ENCODE peak calls at places on chromosomes 12 and 14, in six cellular contexts. G is nephron progenitor cell, A is colonic mucosa, P is T-cell, V is heart left ventricle, B is iPS-NIHi11. W is an unnamed sample.

GRCh38 chr12:11669348-11669747 is 19.9 kb downstream of the ETV6 start:
- DNase-seq in B (no peak), P (no peak), G (no peak), A (no peak), V (no peak), W (no peak)

GRCh38 chr14:74438351-74438915 is 12.4 kb upstream of the SYNDIG1L start:
- DNase-seq in A (no peak), G (no peak), V (no peak), B (peak), P (no peak), W (no peak)

GRCh38 chr12:46366771-46367170 is 5.8 kb downstream of the SLC38A2 start:
- DNase-seq in B (no peak), P (no peak), A (no peak), V (no peak), G (no peak), W (no peak)

GRCh38 chr14:100375273-100375962 is 52.3 kb downstream of the SLC25A47 start:
- DNase-seq in V (peak), G (peak), B (no peak), P (peak), A (peak), W (peak)

GRCh38 chr14:53515264-53515663 is 362.1 kb upstream of the DDHD1 start:
- DNase-seq in G (no peak), A (no peak), P (no peak), V (no peak), B (no peak), W (no peak)

GRCh38 chr12:28050606-28051005 is 78.1 kb upstream of the PTHLH start:
- DNase-seq in B (no peak), G (no peak), A (no peak), V (no peak), P (no peak), W (no peak)

GRCh38 chr12:28937196-28937595 is 211.9 kb upstream of the FAR2 start:
- DNase-seq in A (no peak), G (no peak), P (no peak), V (no peak), B (peak), W (peak)

GRCh38 chr12:68176252-68176651 is 16.7 kb upstream of the IFNG start:
- DNase-seq in P (no peak), B (no peak), G (no peak), V (no peak), A (no peak), W (no peak)

GRCh38 chr12:120481022-120481767 is 11.6 kb upstream of the SRSF9 start:
- DNase-seq in A (no peak), V (no peak), P (no peak), B (no peak), G (no peak), W (no peak)

GRCh38 chr12:77104792-77105191 is 39.4 kb upstream of the E2F7 start:
- DNase-seq in P (no peak), B (no peak), G (no peak), V (no peak), A (no peak), W (no peak)

GRCh38 chr14:102805454-102805891 is 28.2 kb downstream of the TRAF3 start:
- DNase-seq in V (no peak), P (no peak), A (no peak), B (no peak), G (no peak), W (peak)

GRCh38 chr14:52951730-52952481 is 1.1 kb upstream of the FERMT2 start:
- DNase-seq in G (peak), A (peak), V (peak), B (peak), P (no peak), W (peak)

GRCh38 chr12:101697930-101698781 is 716 bp downstream of the CHPT1 start:
- DNase-seq in P (no peak), V (peak), B (peak), A (peak), G (no peak), W (peak)

GRCh38 chr12:98084950-98085349 is 430.4 kb upstream of the TMPO start:
- DNase-seq in A (no peak), G (no peak), V (no peak), B (peak), P (no peak), W (peak)

GRCh38 chr14:41642402-41643195 is 35.9 kb downstream of the LRFN5 start:
- DNase-seq in V (no peak), A (no peak), B (peak), P (no peak), G (no peak), W (no peak)

GRCh38 chr14:99568567-99569560 is 35.1 kb downstream of the CCDC85C start:
- DNase-seq in P (no peak), B (no peak), G (no peak), A (no peak), V (peak), W (peak)

GRCh38 chr12:79512068-79512467 is 178.7 kb downstream of the PAWR start:
- DNase-seq in B (peak), G (no peak), P (no peak), A (no peak), V (no peak), W (no peak)

GRCh38 chr14:58298477-58298879 is at the start of gene ARID4A:
- DNase-seq in P (no peak), A (peak), V (peak), G (peak), B (no peak), W (no peak)

GRCh38 chr12:130601327-130601726 is 114.8 kb downstream of the RIMBP2 start:
- DNase-seq in B (no peak), G (no peak), V (no peak), P (no peak), A (no peak), W (peak)

GRCh38 chr12:84128117-84128991 is 784.2 kb downstream of the SLC6A15 start:
- DNase-seq in P (no peak), A (no peak), G (no peak), V (peak), B (no peak), W (no peak)

GRCh38 chr12:118704517-118704916 is 276.8 kb upstream of the SRRM4 start:
- DNase-seq in A (no peak), B (no peak), P (no peak), V (no peak), G (no peak), W (peak)

GRCh38 chr12:68121143-68121542 is 38.4 kb downstream of the IFNG start:
- DNase-seq in V (no peak), A (no peak), G (no peak), B (no peak), P (no peak), W (no peak)

GRCh38 chr12:58293308-58293983 is 352.1 kb downstream of the ATP23 start:
- DNase-seq in G (no peak), B (no peak), A (no peak), P (no peak), V (no peak), W (no peak)

GRCh38 chr14:93744176-93744575 is 44.1 kb downstream of the PRIMA1 start:
- DNase-seq in A (no peak), V (no peak), G (no peak), P (no peak), B (no peak), W (no peak)

GRCh38 chr12:80293347-80293746 is 150.7 kb upstream of the PTPRQ start:
- DNase-seq in G (no peak), P (no peak), V (no peak), B (no peak), A (no peak), W (no peak)

GRCh38 chr12:47862157-47862556 is 42.5 kb upstream of the HDAC7 start:
- DNase-seq in A (no peak), G (no peak), V (no peak), B (no peak), P (no peak), W (no peak)

GRCh38 chr12:6833189-6833890 is 5.1 kb downstream of the P3H3 start:
- DNase-seq in G (no peak), V (peak), B (no peak), A (no peak), P (no peak), W (no peak)

GRCh38 chr12:106585862-106586534 is 3.2 kb downstream of the RFX4 start:
- DNase-seq in P (no peak), G (peak), V (no peak), A (no peak), B (peak), W (peak)

GRCh38 chr12:2118061-2118460 is 65.3 kb downstream of the CACNA1C start:
- DNase-seq in A (no peak), B (no peak), G (no peak), P (no peak), V (no peak), W (no peak)

GRCh38 chr12:20339060-20339459 is 29.3 kb upstream of the PDE3A start:
- DNase-seq in G (no peak), P (no peak), V (no peak), B (no peak), A (no peak), W (no peak)

GRCh38 chr12:50057000-50057841 is at the start of gene ASIC1:
- DNase-seq in G (peak), A (peak), B (peak), V (peak), P (peak), W (peak)

W was measured in left kidney.